ENCODE peak calls at places on chromosomes 7 and 10, in seven cellular contexts. M is stimulated activated CD8-positive, alpha-beta memory T cell treated with anti-CD3 and anti-CD28 coated beads, Interleukin-2, amount 100 ng/mL, for 1 hour; A is SJSA1; O is DMS153; V is iPS DF 6.9; Y is GDM1; W is retina. G is an unnamed sample.

GRCh38 chr10:76382381-76382851 is 951.0 kb downstream of the LRMDA start:
- DNase-seq in M (no peak), A (no peak), O (no peak), V (no peak), Y (no peak), W (no peak), G (no peak)

GRCh38 chr7:54888067-54888735 is 129.2 kb upstream of the SEC61G start:
- DNase-seq in M (no peak), A (no peak), O (no peak), V (no peak), Y (no peak), W (peak), G (no peak)

GRCh38 chr7:142614116-142614515 is 135.2 kb upstream of the PRSS1 start:
- DNase-seq in M (no peak), A (no peak), O (no peak), V (no peak), Y (no peak), W (no peak), G (no peak)

GRCh38 chr10:35546824-35547225 is 58.3 kb upstream of the GJD4 start:
- DNase-seq in M (no peak), A (no peak), O (no peak), V (no peak), Y (no peak), W (no peak), G (peak)

GRCh38 chr7:50335795-50336754 is 31.6 kb downstream of the IKZF1 start:
- DNase-seq in M (peak), A (no peak), O (peak), V (no peak), Y (no peak), W (no peak), G (no peak)

GRCh38 chr7:2060701-2061100 is 172.0 kb downstream of the MAD1L1 start:
- DNase-seq in M (no peak), A (no peak), O (no peak), V (no peak), Y (no peak), W (no peak), G (no peak)

GRCh38 chr10:92662852-92663251 is 26.9 kb upstream of the HHEX start:
- DNase-seq in M (no peak), A (no peak), O (no peak), V (no peak), Y (no peak), W (no peak), G (no peak)

GRCh38 chr7:116543664-116544063 is 18.8 kb downstream of the CAV1 start:
- DNase-seq in M (no peak), A (no peak), O (no peak), V (no peak), Y (no peak), W (no peak), G (no peak)

GRCh38 chr7:151623766-151624165 is 104.1 kb upstream of the RHEB start:
- DNase-seq in M (no peak), A (peak), O (no peak), V (no peak), Y (no peak), W (no peak), G (no peak)

GRCh38 chr10:97647556-97647955 is 7.1 kb downstream of the PI4K2A start:
- DNase-seq in M (no peak), A (no peak), O (no peak), V (no peak), Y (no peak), W (no peak), G (no peak)

GRCh38 chr7:22726345-22726848 is 603 bp upstream of the IL6 start:
- DNase-seq in M (no peak), A (peak), O (peak), V (no peak), Y (peak), W (peak), G (peak)

GRCh38 chr10:98456043-98456570 is 9.4 kb upstream of the HPS1 start:
- DNase-seq in M (no peak), A (no peak), O (no peak), V (no peak), Y (no peak), W (no peak), G (no peak)

GRCh38 chr10:43235070-43235900 is 31.6 kb downstream of the RASGEF1A start:
- DNase-seq in M (no peak), A (peak), O (no peak), V (no peak), Y (no peak), W (no peak), G (no peak)